ENCODE peak calls at places on chromosomes 13 and 19, in four cellular contexts. I is CD8-positive, alpha-beta T cell; O is sigmoid colon; M is A549. D is an unnamed sample. For H3K4me1, the result is how much of the 10 kb centered on the place peaks cover.

GRCh38 chr13:29362849-29363604 is 232.5 kb downstream of the SLC7A1 start:
- DNase-seq in M (peak), O (no peak), I (no peak), D (peak)

GRCh38 chr13:29850213-29850898 is at the start of gene UBL3:
- DNase-seq in I (peak), O (peak), M (peak), D (peak)

GRCh38 chr13:44364601-44365000 is 9.0 kb upstream of the SERP2 start:
- DNase-seq in O (no peak), M (peak), I (no peak), D (no peak)

GRCh38 chr19:33419763-33420080 is 46.2 kb downstream of the CEBPG start:
- DNase-seq in I (no peak), O (no peak), M (no peak), D (no peak)

GRCh38 chr13:40074338-40074737 is 418.9 kb downstream of the COG6 start:
- DNase-seq in O (no peak), M (no peak), I (no peak), D (peak)

GRCh38 chr13:31037351-31037750 is 104.9 kb downstream of the TEX26 start:
- DNase-seq in I (no peak), M (no peak), O (no peak), D (no peak)

GRCh38 chr19:28349604-28350003 is 863.3 kb downstream of the UQCRFS1 start:
- DNase-seq in M (no peak), O (no peak), I (no peak), D (no peak)

GRCh38 chr13:66795636-66796035 is 434.5 kb downstream of the PCDH9 start:
- DNase-seq in O (no peak), I (no peak), M (no peak), D (no peak)

GRCh38 chr19:13094771-13095392 is 7.8 kb downstream of the LYL1 start:
- DNase-seq in O (no peak), I (no peak), M (no peak), D (no peak)

GRCh38 chr19:32576790-32577189 is 4.2 kb upstream of the PDCD5 start:
- DNase-seq in O (no peak), I (no peak), M (no peak), D (no peak)

GRCh38 chr19:12703056-12703455 is 6.6 kb upstream of the FBXW9 start:
- DNase-seq in O (no peak), M (peak), I (no peak), D (peak)

GRCh38 chr19:11338569-11339253 is 746 bp downstream of the RAB3D start:
- DNase-seq in I (no peak), M (no peak), O (no peak), D (no peak)

GRCh38 chr13:109783447-109783814 is 3.0 kb downstream of the IRS2 start:
- DNase-seq in M (no peak), I (peak), O (no peak), D (no peak)

GRCh38 chr13:86282450-86282849 is 483.2 kb upstream of the SLITRK6 start:
- DNase-seq in I (no peak), O (no peak), M (no peak), D (no peak)

GRCh38 chr13:93248627-93249047 is 22.0 kb downstream of the GPC6 start:
- DNase-seq in O (no peak), M (peak), I (no peak), D (peak)

GRCh38 chr13:50760751-50761150 is 82.7 kb downstream of the DLEU7 start:
- DNase-seq in I (no peak), M (no peak), O (no peak), D (no peak)

GRCh38 chr13:110387451-110388140 is 80.5 kb downstream of the COL4A2 start:
- DNase-seq in I (no peak), M (no peak), O (peak), D (no peak)

GRCh38 chr13:23433171-23434153 is at the start of gene SACS:
- DNase-seq in O (peak), I (no peak), M (peak), D (peak)

GRCh38 chr13:27338207-27338606 is 67.6 kb downstream of the RASL11A start:
- DNase-seq in O (no peak), I (no peak), M (no peak), D (no peak)

GRCh38 chr13:110411316-110412105 is 104.4 kb downstream of the COL4A2 start:
- DNase-seq in M (no peak), I (no peak), O (no peak), D (no peak)

GRCh38 chr19:17944301-17944700 is 11.5 kb downstream of the CCDC124 start:
- DNase-seq in I (no peak), M (no peak), O (peak), D (no peak)

GRCh38 chr19:6667114-6667627 is 2.8 kb downstream of the TNFSF14 start:
- DNase-seq in M (no peak), I (no peak), O (no peak), D (no peak)

GRCh38 chr19:51830263-51830662 is 35.3 kb downstream of the FPR3 start:
- DNase-seq in O (no peak), I (no peak), M (no peak), D (no peak)

GRCh38 chr13:102948006-102948405 is 102.2 kb downstream of the ERCC5 start:
- DNase-seq in M (no peak), O (no peak), I (no peak), D (peak)

GRCh38 chr19:51600940-51601575 is 29.1 kb downstream of the SIGLEC5 start:
- DNase-seq in O (no peak), I (peak), M (no peak), D (no peak)

GRCh38 chr19:6490134-6490533 is 8.5 kb upstream of the DENND1C start:
- DNase-seq in I (no peak), O (no peak), M (no peak), D (no peak)

GRCh38 chr13:78239681-78240080 is 321.1 kb upstream of the EDNRB start:
- DNase-seq in I (no peak), M (no peak), O (no peak), D (no peak)

GRCh38 chr19:8866344-8866743 is 34.2 kb downstream of the MBD3L1 start:
- DNase-seq in M (no peak), I (no peak), O (no peak), D (no peak)

GRCh38 chr13:101398920-101399319 is 17.4 kb downstream of the NALCN start:
- DNase-seq in M (no peak), I (no peak), O (no peak), D (no peak)

GRCh38 chr13:110920038-110920437 is 5.2 kb upstream of the ANKRD10 start:
- DNase-seq in O (no peak), I (no peak), M (no peak), D (no peak)

GRCh38 chr13:27053235-27053884 is 118.3 kb downstream of the USP12 start:
- DNase-seq in I (no peak), M (no peak), O (no peak), D (no peak)

GRCh38 chr13:24922390-24923304 is 158.7 kb downstream of the RNF17 start:
- DNase-seq in I (peak), O (peak), M (peak), D (peak)

GRCh38 chr13:114124921-114125320 is 7.5 kb downstream of the RASA3 start:
- DNase-seq in O (no peak), M (no peak), I (peak), D (no peak)

GRCh38 chr13:39462906-39463305 is 140.1 kb downstream of the LHFPL6 start:
- DNase-seq in M (no peak), I (no peak), O (no peak), D (no peak)

GRCh38 chr19:47766359-47766620 is 12.2 kb upstream of the SELENOW start:
- DNase-seq in M (no peak), O (no peak), I (no peak), D (no peak)

DNA sequence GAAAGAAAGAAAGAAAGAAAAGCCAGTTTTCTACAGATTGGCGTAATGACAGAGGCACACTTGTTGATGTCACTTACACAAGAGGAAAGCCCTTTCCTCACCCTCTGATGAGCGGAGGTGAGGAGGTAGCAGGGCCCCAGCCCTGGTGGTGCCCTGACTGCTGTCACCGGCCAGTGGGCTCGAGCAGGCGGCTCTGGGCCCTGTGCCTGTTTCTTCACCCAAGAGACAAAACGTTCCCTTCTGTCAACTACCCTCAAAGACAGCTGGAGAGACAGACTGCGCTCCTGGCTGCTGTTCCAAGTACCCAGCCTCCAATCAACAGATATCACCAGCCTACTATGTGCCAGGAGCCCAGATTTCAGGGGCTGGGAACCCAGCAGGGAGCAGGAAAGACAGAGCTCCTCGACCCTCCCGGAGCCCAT is 10.1 kb downstream of the EPS15L1 start:
- DNase-seq in O (no peak), M (no peak), I (no peak), D (no peak)
- H3K4me1 ChIP-seq in O (under half), M (under half), I (under half), D (under half)

GRCh38 chr13:49455016-49455398 is 10.9 kb downstream of the SETDB2 start:
- DNase-seq in I (no peak), M (no peak), O (no peak), D (no peak)

GRCh38 chr13:49454388-49455015 is 10.4 kb downstream of the SETDB2 start:
- DNase-seq in M (no peak), O (no peak), I (no peak), D (no peak)

GRCh38 chr13:49450105-49450819 is 6.2 kb downstream of the SETDB2 start:
- DNase-seq in I (no peak), M (no peak), O (no peak), D (no peak)

GRCh38 chr13:49453465-49453864 is 9.4 kb downstream of the SETDB2 start:
- DNase-seq in O (no peak), I (no peak), M (no peak), D (no peak)

DNA sequence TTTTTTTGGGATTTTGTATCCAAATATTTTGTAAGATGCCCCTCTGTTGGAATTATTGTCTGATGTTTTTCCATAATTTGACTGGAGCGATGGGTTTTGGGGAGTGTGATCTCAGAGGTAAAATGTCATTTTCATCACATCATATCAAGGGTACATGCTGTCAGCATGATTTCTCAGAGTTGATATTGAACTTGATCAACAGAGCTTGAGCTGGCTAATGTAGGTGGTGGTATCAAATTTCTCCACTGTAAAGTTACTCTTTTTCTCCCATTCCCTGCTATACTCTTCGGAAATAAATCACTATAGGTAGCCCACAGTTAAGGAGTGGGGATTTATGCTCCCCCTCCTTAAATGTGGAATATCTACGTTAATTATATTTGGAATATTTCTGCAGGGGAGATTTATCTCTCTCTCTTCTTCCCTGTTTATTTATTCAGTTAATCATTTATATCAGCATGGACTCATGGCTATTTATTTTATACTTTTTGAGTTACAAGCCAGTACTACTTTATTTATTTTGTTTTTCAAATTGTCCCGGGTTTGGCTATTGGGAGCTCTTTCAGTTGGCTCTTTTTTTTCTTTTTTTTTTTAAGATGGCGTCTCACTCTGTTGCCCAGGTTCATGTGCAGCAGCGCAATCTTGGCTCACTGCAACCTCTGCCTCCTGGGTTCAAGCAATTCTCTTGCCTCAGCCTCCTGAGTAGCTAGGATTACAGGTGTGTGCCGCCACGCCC is 8.8 kb downstream of the SETDB2 start:
- DNase-seq in O (no peak), M (no peak), I (no peak), D (no peak)
- H3K4me1 ChIP-seq in O (under half), M (under half), I (under half), D (under half)

GRCh38 chr19:53007200-53008054 is 6.3 kb upstream of the ERVV-1 start:
- DNase-seq in M (no peak), I (no peak), O (no peak), D (no peak)
- H3K4me1 ChIP-seq in M (under half), I (under half), O (under half), D (under half)

GRCh38 chr13:33518442-33518841 is 232.9 kb upstream of the STARD13 start:
- DNase-seq in I (no peak), M (no peak), O (no peak), D (peak)
- H3K4me1 ChIP-seq in I (under half), M (under half), O (under half), D (under half)

GRCh38 chr19:3342246-3342645 is 24.1 kb upstream of the NFIC start:
- DNase-seq in I (no peak), M (no peak), O (no peak), D (no peak)
- H3K4me1 ChIP-seq in I (under half), M (under half), O (under half), D (under half)

GRCh38 chr13:51831519-51831918 is 13.5 kb downstream of the TMEM272 start:
- DNase-seq in I (no peak), M (no peak), O (no peak), D (no peak)
- H3K4me1 ChIP-seq in I (half or more), M (under half), O (under half), D (under half)

DNA sequence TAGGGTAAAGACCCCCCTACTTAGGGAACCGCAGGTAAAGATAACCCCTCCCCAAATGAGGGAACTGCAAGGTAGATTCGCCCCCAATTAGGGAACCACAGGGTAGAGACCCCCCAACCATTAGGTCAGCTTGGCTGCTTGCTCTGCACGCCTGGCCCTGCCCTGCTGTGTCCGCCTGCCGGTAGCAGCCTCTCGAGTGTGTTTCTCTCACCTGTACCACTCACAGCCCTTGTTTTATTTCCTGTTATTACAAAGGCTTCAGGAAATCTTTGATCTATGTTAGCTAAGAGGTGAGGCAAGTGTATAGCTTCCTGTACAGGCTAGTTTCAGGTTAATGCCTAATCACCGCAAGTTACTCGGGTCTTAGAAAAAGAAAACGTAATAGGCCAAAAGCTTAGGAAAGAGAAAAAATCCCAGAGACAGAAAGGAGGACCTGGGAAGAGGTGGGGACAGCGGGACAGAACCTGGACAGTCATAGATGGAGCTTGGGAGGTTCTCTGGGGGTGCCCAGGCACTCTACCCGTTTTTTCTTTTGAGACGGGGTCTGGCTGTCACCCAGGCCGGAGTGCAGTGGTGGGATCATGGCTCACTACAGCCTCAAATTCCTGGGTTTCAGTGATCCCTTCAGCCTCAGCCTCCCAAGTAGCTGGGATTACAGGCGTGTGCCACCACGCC is 23.1 kb upstream of the EIF3G start:
- DNase-seq in O (no peak), M (no peak), I (peak), D (no peak)
- H3K4me1 ChIP-seq in O (under half), M (under half), I (under half), D (under half)

GRCh38 chr13:98488736-98489135 is 88.2 kb downstream of the STK24 start:
- DNase-seq in O (no peak), M (no peak), I (no peak), D (no peak)
- H3K4me1 ChIP-seq in O (under half), M (half or more), I (under half), D (under half)

D was measured in HAP-1.